ENCODE peak calls at places on chromosome 12, in four cellular contexts. One of them, this sample, is unnamed.

GRCh38 chr12:63802012-63802608 is 22.4 kb downstream of the RXYLT1 start:
- DNase-seq in HCT116: no peak
- DNase-seq in cardiac muscle cell: peak; percentile 48
- DNase-seq in mucosa of descending colon: no peak
- DNase-seq in this sample: no peak

GRCh38 chr12:52351196-52352059 is 15.9 kb downstream of the KRT85 start:
- DNase-seq in HCT116: no peak
- DNase-seq in cardiac muscle cell: no peak
- DNase-seq in mucosa of descending colon: no peak
- DNase-seq in this sample: no peak

GRCh38 chr12:88725592-88726143 is 145.4 kb upstream of the KITLG start:
- DNase-seq in cardiac muscle cell: no peak
- DNase-seq in HCT116: no peak
- DNase-seq in mucosa of descending colon: no peak
- DNase-seq in this sample: no peak

GRCh38 chr12:106139422-106140141 is 828 bp upstream of the NUAK1 start:
- DNase-seq in cardiac muscle cell: peak; percentile 69
- DNase-seq in mucosa of descending colon: peak; percentile 78
- DNase-seq in HCT116: peak; percentile 56
- DNase-seq in this sample: peak; percentile 66

GRCh38 chr12:82176761-82177490 is 181.3 kb downstream of the CCDC59 start:
- DNase-seq in mucosa of descending colon: no peak
- DNase-seq in HCT116: no peak
- DNase-seq in cardiac muscle cell: no peak
- DNase-seq in this sample: peak; percentile 32

GRCh38 chr12:104718581-104718980 is 239.5 kb downstream of the SLC41A2 start:
- DNase-seq in cardiac muscle cell: peak; percentile 62
- DNase-seq in HCT116: no peak
- DNase-seq in mucosa of descending colon: peak; percentile 18
- DNase-seq in this sample: no peak

GRCh38 chr12:6278439-6279255 is 31.8 kb upstream of the PLEKHG6 start:
- DNase-seq in HCT116: no peak
- DNase-seq in mucosa of descending colon: peak; percentile 91
- DNase-seq in cardiac muscle cell: peak; percentile 87
- DNase-seq in this sample: no peak

GRCh38 chr12:105047303-105047702 is 37.0 kb downstream of the ALDH1L2 start:
- DNase-seq in HCT116: no peak
- DNase-seq in cardiac muscle cell: no peak
- DNase-seq in mucosa of descending colon: no peak
- DNase-seq in this sample: no peak

GRCh38 chr12:74170645-74171477 is 366.8 kb upstream of the ATXN7L3B start:
- DNase-seq in HCT116: no peak
- DNase-seq in mucosa of descending colon: no peak
- DNase-seq in cardiac muscle cell: no peak
- DNase-seq in this sample: no peak

GRCh38 chr12:66072566-66072965 is 58.0 kb downstream of the LLPH start:
- DNase-seq in cardiac muscle cell: no peak
- DNase-seq in mucosa of descending colon: no peak
- DNase-seq in HCT116: no peak
- DNase-seq in this sample: no peak

GRCh38 chr12:60724984-60725383 is 1129.2 kb downstream of the SLC16A7 start:
- DNase-seq in cardiac muscle cell: no peak
- DNase-seq in HCT116: no peak
- DNase-seq in mucosa of descending colon: no peak
- DNase-seq in this sample: no peak

GRCh38 chr12:60704171-60704914 is 1108.5 kb downstream of the SLC16A7 start:
- DNase-seq in cardiac muscle cell: no peak
- DNase-seq in HCT116: no peak
- DNase-seq in mucosa of descending colon: no peak
- DNase-seq in this sample: no peak

GRCh38 chr12:106033161-106033675 is 105.5 kb downstream of the NUAK1 start:
- DNase-seq in mucosa of descending colon: no peak
- DNase-seq in cardiac muscle cell: no peak
- DNase-seq in HCT116: no peak
- DNase-seq in this sample: no peak

GRCh38 chr12:108694812-108695278 is 36.5 kb downstream of the CORO1C start:
- DNase-seq in cardiac muscle cell: no peak
- DNase-seq in mucosa of descending colon: no peak
- DNase-seq in HCT116: no peak
- DNase-seq in this sample: no peak

GRCh38 chr12:50415899-50416479 is 15.3 kb downstream of the LARP4 start:
- DNase-seq in HCT116: no peak
- DNase-seq in mucosa of descending colon: no peak
- DNase-seq in cardiac muscle cell: no peak
- DNase-seq in this sample: no peak

GRCh38 chr12:67742461-67742860 is 93.9 kb downstream of the DYRK2 start:
- DNase-seq in mucosa of descending colon: no peak
- DNase-seq in HCT116: no peak
- DNase-seq in cardiac muscle cell: peak; percentile 13
- DNase-seq in this sample: no peak

GRCh38 chr12:41965996-41966395 is 178.7 kb downstream of the GXYLT1 start:
- DNase-seq in mucosa of descending colon: no peak
- DNase-seq in HCT116: no peak
- DNase-seq in cardiac muscle cell: no peak
- DNase-seq in this sample: no peak

GRCh38 chr12:112112423-112113132 is 4.0 kb upstream of the NAA25 start:
- DNase-seq in HCT116: peak; percentile 84
- DNase-seq in mucosa of descending colon: no peak
- DNase-seq in cardiac muscle cell: no peak
- DNase-seq in this sample: peak; percentile 49

GRCh38 chr12:124364543-124364942 is 69.7 kb downstream of the RFLNA start:
- DNase-seq in mucosa of descending colon: no peak
- DNase-seq in cardiac muscle cell: no peak
- DNase-seq in HCT116: no peak
- DNase-seq in this sample: no peak

GRCh38 chr12:91811481-91812287 is 334.0 kb downstream of the BTG1 start:
- DNase-seq in mucosa of descending colon: peak; percentile 93
- DNase-seq in cardiac muscle cell: peak; percentile 80
- DNase-seq in HCT116: peak; percentile 53
- DNase-seq in this sample: no peak

GRCh38 chr12:11446372-11446771 is 51.0 kb upstream of the PRB2 start:
- DNase-seq in cardiac muscle cell: no peak
- DNase-seq in mucosa of descending colon: no peak
- DNase-seq in HCT116: no peak
- DNase-seq in this sample: no peak

GRCh38 chr12:121383601-121384019 is 16.3 kb upstream of the RNF34 start:
- DNase-seq in cardiac muscle cell: no peak
- DNase-seq in HCT116: no peak
- DNase-seq in mucosa of descending colon: no peak
- DNase-seq in this sample: no peak

GRCh38 chr12:34097213-34097612 is 74.9 kb downstream of the ALG10 start:
- DNase-seq in HCT116: no peak
- DNase-seq in cardiac muscle cell: no peak
- DNase-seq in mucosa of descending colon: no peak
- DNase-seq in this sample: no peak

GRCh38 chr12:102096855-102097254 is 23.1 kb downstream of the NUP37 start:
- DNase-seq in cardiac muscle cell: no peak
- DNase-seq in HCT116: no peak
- DNase-seq in mucosa of descending colon: no peak
- DNase-seq in this sample: no peak

GRCh38 chr12:102093319-102093718 is 26.6 kb downstream of the NUP37 start:
- DNase-seq in mucosa of descending colon: no peak
- DNase-seq in cardiac muscle cell: peak; percentile 39
- DNase-seq in HCT116: no peak
- DNase-seq in this sample: no peak

DNA sequence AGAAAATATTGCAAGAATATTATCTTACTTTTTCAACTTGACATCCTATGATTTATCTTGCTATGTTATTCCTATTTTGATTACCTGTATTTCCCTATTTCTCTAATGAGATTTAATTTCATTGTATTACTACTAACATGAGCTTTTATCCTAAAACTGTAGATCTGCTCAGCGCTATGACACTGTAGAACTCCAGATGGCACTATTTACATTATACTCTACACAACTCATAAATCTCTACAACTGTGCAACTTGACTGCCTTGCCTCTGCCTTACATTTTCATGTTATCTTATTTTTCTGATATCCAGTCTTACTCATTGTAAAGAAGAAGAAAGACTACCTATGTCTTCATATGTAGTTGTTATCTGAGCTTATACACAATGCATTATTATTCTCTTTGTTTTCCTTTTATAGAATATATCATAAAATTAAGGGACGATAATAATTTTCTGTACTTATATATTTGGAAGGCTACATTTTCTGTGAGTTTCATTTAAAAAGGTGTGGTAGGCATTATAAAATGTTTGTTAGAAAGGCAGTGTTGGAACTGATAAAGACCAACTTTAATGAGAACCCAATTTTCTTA is 24.1 kb downstream of the NUP37 start:
- DNase-seq in cardiac muscle cell: peak; percentile 66
- DNase-seq in mucosa of descending colon: peak; percentile 10
- DNase-seq in HCT116: no peak
- DNase-seq in this sample: no peak
- TF ChIP-seq CTCF in cardiac muscle cell: peak; percentile 62
- TF ChIP-seq CTCF in mucosa of descending colon: peak; percentile 17
- TF ChIP-seq CTCF in HCT116: peak; percentile 44
- TF ChIP-seq CTCF in this sample: peak; percentile 64

DNA sequence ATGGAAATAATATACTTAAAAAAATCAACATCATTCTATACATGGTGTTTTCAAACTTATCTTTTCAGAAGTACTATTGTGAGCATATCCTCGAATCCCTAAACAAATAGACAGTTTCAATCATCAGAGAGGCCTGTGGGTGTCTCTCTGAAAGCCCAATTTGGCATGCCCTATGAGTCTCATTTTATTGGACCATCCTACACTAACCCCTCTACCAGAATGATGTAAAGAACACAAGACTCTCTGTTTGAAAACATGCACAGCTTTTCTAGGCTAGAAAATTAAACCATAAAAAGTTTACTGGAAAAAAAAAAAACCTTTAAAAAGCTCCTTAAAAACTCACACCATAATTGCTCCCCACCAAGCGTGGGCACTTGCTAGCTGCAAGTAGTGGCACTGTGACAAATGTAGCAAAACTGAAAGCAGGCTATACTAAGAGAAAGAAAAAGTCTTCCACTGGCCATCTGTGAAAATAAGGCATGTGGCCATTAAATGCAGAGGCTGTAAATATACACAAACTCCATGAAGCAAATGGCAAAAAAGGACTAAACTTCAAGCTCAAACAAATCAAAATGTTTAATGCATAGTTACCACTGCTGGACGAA is 394.2 kb downstream of the SOX5 start:
- DNase-seq in cardiac muscle cell: no peak
- DNase-seq in mucosa of descending colon: no peak
- DNase-seq in HCT116: no peak
- DNase-seq in this sample: no peak
- H3K4me3 ChIP-seq in cardiac muscle cell: no peak overlapping the region
- H3K4me3 ChIP-seq in mucosa of descending colon: no peak overlapping the region
- H3K4me3 ChIP-seq in HCT116: no peak overlapping the region
- H3K4me3 ChIP-seq in this sample: no peak overlapping the region

DNA sequence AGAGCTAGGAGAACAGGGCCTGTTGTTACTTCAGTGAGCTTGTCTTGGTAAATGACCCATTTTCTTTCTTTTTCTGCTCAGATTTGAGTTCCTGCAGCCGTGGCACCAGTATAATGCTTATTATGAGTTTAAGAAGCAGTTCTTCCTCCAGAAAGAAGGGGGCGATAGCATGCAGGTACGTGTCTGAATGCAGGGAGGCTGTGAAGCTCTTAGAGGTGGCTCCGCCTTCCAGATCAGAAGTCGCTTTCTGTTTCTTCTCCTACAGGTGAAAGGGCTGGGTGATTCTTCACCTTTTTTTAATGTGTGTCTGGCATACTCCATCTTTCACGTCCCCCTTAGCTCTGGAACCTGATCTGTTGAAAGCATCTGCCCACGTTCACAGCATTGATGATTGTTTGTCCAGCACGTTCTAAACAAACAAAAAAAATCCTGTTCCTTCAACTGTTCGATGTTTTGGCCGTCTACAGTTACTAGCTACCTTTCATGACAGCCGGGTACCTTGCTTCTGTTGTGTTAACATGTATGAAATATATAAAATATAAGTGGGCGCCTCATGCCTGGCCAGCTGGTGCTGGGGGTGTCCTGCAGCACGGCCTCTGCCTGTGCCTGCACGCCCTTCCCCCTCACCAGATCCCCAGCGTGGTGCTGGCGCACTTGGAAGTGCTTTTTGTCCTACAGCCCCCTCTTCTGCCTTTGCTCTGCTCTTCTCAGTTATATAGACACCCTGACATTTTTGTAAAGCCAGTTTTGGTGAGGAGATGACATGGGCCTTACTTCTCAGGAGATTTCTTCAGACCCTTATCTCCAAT is 44.6 kb downstream of the SFSWAP start:
- DNase-seq in HCT116: peak; percentile 47
- DNase-seq in cardiac muscle cell: peak; percentile 9
- DNase-seq in mucosa of descending colon: no peak
- DNase-seq in this sample: no peak
- TF ChIP-seq CTCF in HCT116: peak; percentile 70
- TF ChIP-seq CTCF in cardiac muscle cell: peak; percentile 21
- TF ChIP-seq CTCF in mucosa of descending colon: no peak
- TF ChIP-seq CTCF in this sample: peak; percentile 51

DNA sequence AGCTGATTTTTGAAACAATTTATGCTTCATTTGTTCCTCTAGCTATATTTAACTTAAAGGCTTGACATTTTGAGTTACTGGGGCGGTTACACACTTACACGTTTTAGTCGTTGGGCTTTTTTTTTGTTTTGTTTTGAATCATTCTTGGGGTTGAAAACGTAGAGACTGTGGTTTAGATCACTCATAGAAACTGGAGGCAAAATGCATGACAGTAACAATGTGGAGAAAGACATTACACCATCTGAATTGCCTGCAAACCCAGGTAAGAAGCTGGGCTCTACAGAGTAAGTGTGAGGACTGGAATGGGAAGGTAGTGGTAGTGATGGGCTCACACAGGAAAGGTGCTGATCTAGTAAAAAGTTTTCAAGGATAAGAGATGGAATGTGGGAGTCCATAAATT is at the start of gene CLEC2D:
- DNase-seq in HCT116: no peak
- DNase-seq in cardiac muscle cell: no peak
- DNase-seq in mucosa of descending colon: no peak
- DNase-seq in this sample: no peak
- H3K4me3 ChIP-seq in HCT116: no peak within 1 kb of the TSS
- H3K4me3 ChIP-seq in cardiac muscle cell: no peak within 1 kb of the TSS
- H3K4me3 ChIP-seq in mucosa of descending colon: no peak within 1 kb of the TSS
- H3K4me3 ChIP-seq in this sample: no peak within 1 kb of the TSS

DNA sequence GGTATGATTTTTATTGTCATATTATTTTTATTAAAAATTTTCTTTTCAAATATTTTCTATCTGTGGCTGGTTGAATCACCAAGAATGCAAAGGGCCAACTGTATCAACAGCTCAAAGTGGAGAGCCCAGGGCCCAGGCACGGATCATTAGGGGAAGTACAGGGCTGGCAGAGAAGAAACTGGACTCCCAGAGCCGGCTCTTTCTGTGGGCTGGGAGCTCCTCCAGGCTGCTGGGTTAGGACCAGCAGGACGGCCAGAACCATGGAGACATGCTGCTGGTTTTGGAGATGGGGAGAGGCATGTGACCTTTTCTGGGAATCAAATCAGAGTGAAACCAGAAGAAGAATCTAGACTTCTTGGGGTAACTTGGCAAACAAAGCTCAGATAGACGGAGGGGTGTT is 220.5 kb downstream of the CACNA1C start:
- DNase-seq in cardiac muscle cell: peak; percentile 54
- DNase-seq in mucosa of descending colon: no peak
- DNase-seq in HCT116: no peak
- DNase-seq in this sample: no peak
- TF ChIP-seq CTCF in cardiac muscle cell: peak; percentile 30
- TF ChIP-seq CTCF in mucosa of descending colon: no peak
- TF ChIP-seq CTCF in HCT116: no peak
- TF ChIP-seq CTCF in this sample: no peak

This sample was measured in retinal pigment epithelial cell.